ENCODE peak calls at places on chromosome 22, in nine cellular contexts. H, R, O, P, I, E, U, V and X are unnamed samples.

GRCh38 chr22:29216873-29217666 is 11.4 kb downstream of the EMID1 start:
- DNase-seq in I (no peak), U (no peak), P (no peak), V (peak; percentile 64), O (no peak), R (no peak), H (no peak), E (peak; percentile 84), X (no peak)

GRCh38 chr22:39223091-39223710 is 21.6 kb downstream of the PDGFB start:
- DNase-seq in U (no peak), H (no peak), O (no peak), P (peak; percentile 44), V (no peak), I (no peak), R (no peak), E (peak; percentile 42), X (no peak)

GRCh38 chr22:19177164-19178064 is 1.1 kb downstream of the SLC25A1 start:
- DNase-seq in E (peak; percentile 75), O (no peak), P (no peak), H (no peak), I (no peak), R (no peak), U (no peak), V (peak; percentile 65), X (no peak)

GRCh38 chr22:30078320-30079311 is 1.6 kb upstream of the HORMAD2 start:
- DNase-seq in E (no peak), U (no peak), P (peak; percentile 4), V (no peak), O (no peak), R (no peak), H (no peak), I (peak; percentile 80), X (no peak)

GRCh38 chr22:49289822-49290221 is 537.9 kb downstream of the BRD1 start:
- DNase-seq in H (no peak), V (no peak), P (no peak), U (no peak), I (peak; percentile 29), O (no peak), R (no peak), E (no peak), X (no peak)

GRCh38 chr22:41094036-41094435 is 1.6 kb downstream of the EP300 start:
- DNase-seq in O (no peak), U (no peak), E (no peak), P (no peak), R (no peak), H (no peak), V (no peak), I (no peak), X (no peak)

GRCh38 chr22:43971112-43971511 is 15.9 kb downstream of the SAMM50 start:
- DNase-seq in P (no peak), R (no peak), I (no peak), U (no peak), O (no peak), E (no peak), H (no peak), V (peak; percentile 53), X (no peak)

GRCh38 chr22:23070418-23071162 is at the start of gene GNAZ:
- DNase-seq in U (no peak), R (no peak), I (peak; percentile 64), O (peak; percentile 48), E (peak; percentile 56), P (no peak), V (peak; percentile 67), H (peak; percentile 51), X (no peak)

GRCh38 chr22:37681001-37681424 is 5.1 kb upstream of the NOL12 start:
- DNase-seq in E (no peak), P (no peak), O (no peak), V (no peak), R (no peak), H (no peak), I (no peak), U (no peak), X (no peak)

GRCh38 chr22:40325315-40325714 is 21.0 kb upstream of the ADSL start:
- DNase-seq in I (no peak), U (no peak), O (no peak), V (no peak), R (no peak), P (peak; percentile 57), H (no peak), E (no peak), X (no peak)

GRCh38 chr22:19854778-19855503 is at the start of the genes GNB1L and RTL10:
- DNase-seq in P (peak; percentile 95), H (peak; percentile 95), E (peak; percentile 98), V (peak; percentile 98), U (peak; percentile 96), I (peak; percentile 99), R (peak; percentile 69), O (peak; percentile 95), X (peak; percentile 92)

GRCh38 chr22:39343259-39344045 is 6.3 kb upstream of the SYNGR1 start:
- DNase-seq in P (peak; percentile 45), V (no peak), O (no peak), E (peak; percentile 67), H (no peak), I (peak; percentile 74), R (no peak), U (peak; percentile 76), X (peak; percentile 71)

GRCh38 chr22:49247194-49247924 is 580.3 kb downstream of the BRD1 start:
- DNase-seq in I (no peak), E (no peak), R (no peak), P (no peak), O (no peak), H (no peak), U (no peak), V (no peak), X (no peak)

GRCh38 chr22:45804986-45805325 is 133.3 kb downstream of the ATXN10 start:
- DNase-seq in E (no peak), H (no peak), U (no peak), I (no peak), V (no peak), P (no peak), O (no peak), R (no peak), X (no peak)

GRCh38 chr22:49872347-49872746 is 18.7 kb downstream of the ZBED4 start:
- DNase-seq in E (no peak), O (no peak), U (no peak), R (no peak), I (no peak), P (no peak), V (no peak), H (no peak), X (no peak)

GRCh38 chr22:28560005-28560742 is 119.5 kb downstream of the TTC28 start:
- DNase-seq in O (no peak), I (no peak), U (no peak), H (no peak), R (no peak), V (no peak), P (no peak), E (no peak), X (no peak)

GRCh38 chr22:50444663-50445062 is 30.2 kb downstream of the SBF1 start:
- DNase-seq in V (no peak), P (no peak), R (no peak), H (no peak), E (no peak), U (no peak), O (no peak), I (no peak), X (no peak)

GRCh38 chr22:19179472-19180048 is 1.0 kb upstream of the SLC25A1 start:
- DNase-seq in P (peak; percentile 41), V (peak; percentile 93), H (peak; percentile 72), U (peak; percentile 75), I (peak; percentile 89), E (peak; percentile 86), R (no peak), O (peak; percentile 64), X (peak; percentile 74)

GRCh38 chr22:47328550-47329243 is 566.2 kb downstream of the TBC1D22A start:
- DNase-seq in P (no peak), O (no peak), U (no peak), H (no peak), R (no peak), I (no peak), E (no peak), V (no peak), X (no peak)
- H3K27ac ChIP-seq in P (no peak overlapping the region), O (no peak overlapping the region), U (no peak overlapping the region), H (no peak overlapping the region), R (no peak overlapping the region), I (no peak overlapping the region), E (no peak overlapping the region), V (no peak overlapping the region), X (no peak overlapping the region)

DNA sequence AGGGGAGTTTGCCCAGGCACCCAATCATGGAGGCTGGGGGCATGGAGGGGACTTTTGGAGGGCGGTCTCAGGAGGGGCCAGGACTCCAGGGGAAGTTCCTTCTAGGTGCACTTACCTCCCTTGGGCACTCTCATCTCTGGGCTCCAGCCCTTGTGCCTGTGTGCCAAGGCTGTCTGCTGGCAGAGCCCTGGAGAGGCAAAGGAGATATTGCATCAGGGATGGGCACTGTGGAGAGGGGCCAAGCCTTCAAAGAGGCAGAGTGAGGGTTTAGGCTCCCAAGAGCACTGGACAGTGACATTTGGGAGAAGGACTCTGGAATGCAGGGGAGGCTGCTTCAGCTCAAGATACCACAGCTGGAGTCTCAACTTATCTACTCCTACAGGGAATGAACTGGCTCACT is 32.2 kb upstream of the TFIP11 start:
- DNase-seq in R (no peak), E (peak; percentile 81), H (no peak), O (no peak), U (no peak), I (no peak), V (no peak), P (no peak), X (no peak)
- H3K27ac ChIP-seq in R (no peak overlapping the region), E (no peak overlapping the region), H (no peak overlapping the region), O (no peak overlapping the region), U (no peak overlapping the region), I (no peak overlapping the region), V (no peak overlapping the region), P (no peak overlapping the region), X (no peak overlapping the region)

DNA sequence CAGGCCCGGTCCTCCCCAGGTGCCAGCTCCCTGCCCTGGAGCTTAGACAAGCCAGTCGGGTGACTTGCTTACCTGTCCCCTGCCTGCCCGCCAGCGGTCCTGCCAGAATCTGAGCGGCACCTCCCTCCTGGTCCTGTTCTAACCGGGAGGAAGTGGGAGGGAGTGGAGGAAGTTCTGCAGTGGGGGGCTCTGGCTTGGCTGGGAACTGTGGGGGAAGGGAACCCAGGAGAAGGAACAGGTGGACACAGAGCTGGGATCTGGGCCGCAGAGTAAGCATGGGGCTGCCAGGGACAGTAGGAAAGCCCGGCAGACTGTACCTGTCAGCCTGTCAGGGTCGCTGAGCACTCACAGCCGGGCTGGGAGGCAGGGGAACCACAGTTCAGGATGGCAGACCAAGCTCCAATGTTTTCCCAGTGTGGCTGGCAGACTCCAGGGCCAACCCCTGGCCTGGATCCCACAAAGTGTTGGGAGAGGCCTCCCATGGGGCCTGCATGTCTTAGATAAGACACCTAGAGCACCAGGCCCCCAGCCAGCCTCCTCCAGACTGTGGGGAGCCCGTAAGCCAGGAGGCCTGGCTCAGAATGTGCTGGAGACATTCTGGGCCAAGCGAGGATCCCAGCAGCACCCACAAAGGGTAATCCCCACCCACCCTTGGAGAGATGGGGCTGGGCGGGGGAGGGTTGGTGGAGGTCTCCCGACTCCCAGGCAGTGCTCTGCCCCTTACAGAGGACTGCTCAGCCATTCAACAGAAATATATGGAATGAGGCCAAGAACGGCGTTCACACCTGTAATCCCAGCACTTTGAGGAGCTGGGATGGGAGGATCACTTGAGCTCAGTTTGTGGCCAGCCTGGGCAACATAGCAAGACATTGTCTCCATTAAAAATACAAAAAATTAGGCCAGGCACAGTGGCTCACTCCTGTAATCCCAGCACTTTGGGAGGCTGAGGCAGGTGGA is 2.3 kb downstream of the CYB5R3 start:
- DNase-seq in U (peak; percentile 88), R (no peak), H (no peak), V (no peak), E (peak; percentile 87), P (no peak), O (no peak), I (peak; percentile 78), X (no peak)
- H3K27ac ChIP-seq in U (peak overlapping the region; percentile 97), R (peak overlapping the region; percentile 98), H (no peak overlapping the region), V (peak overlapping the region; percentile 98), E (peak overlapping the region; percentile 69), P (no peak overlapping the region), O (peak overlapping the region; percentile 77), I (peak overlapping the region; percentile 92), X (peak overlapping the region; percentile 79)

GRCh38 chr22:42648368-42649260 is 578 bp downstream of the CYB5R3 start:
- DNase-seq in O (peak; percentile 49), E (peak; percentile 90), R (no peak), P (no peak), I (peak; percentile 87), H (no peak), V (no peak), U (peak; percentile 46), X (peak; percentile 16)
- H3K27ac ChIP-seq in O (peak overlapping the region; percentile 33), E (peak overlapping the region; percentile 74), R (peak overlapping the region; percentile 98), P (peak overlapping the region; percentile 88), I (peak overlapping the region; percentile 92), H (no peak overlapping the region), V (peak overlapping the region; percentile 98), U (peak overlapping the region; percentile 97), X (peak overlapping the region; percentile 87)